ENCODE peak calls at places on chromosomes 4 and X, in nine cellular contexts. One of them, this sample, is unnamed.

GRCh38 chrX:15471016-15471415 is 22.1 kb downstream of the PIR start:
- DNase-seq in skeletal muscle cell: no peak
- DNase-seq in activated T-cell treated with anti-CD3 and anti-CD28 coated beads for 4 hours: peak; percentile 34
- DNase-seq in posterior vena cava: no peak
- DNase-seq in NCI-H460: peak; percentile 60
- DNase-seq in kidney glomerular epithelial cell: peak; percentile 14
- DNase-seq in posterior cingulate gyrus: peak; percentile 69
- DNase-seq in SK-MEL-5: peak; percentile 84
- DNase-seq in 8988T: no peak
- DNase-seq in this sample: peak; percentile 36

GRCh38 chrX:106894978-106895452 is 8.1 kb downstream of the RIPPLY1 start:
- DNase-seq in skeletal muscle cell: no peak
- DNase-seq in activated T-cell treated with anti-CD3 and anti-CD28 coated beads for 4 hours: no peak
- DNase-seq in posterior vena cava: no peak
- DNase-seq in NCI-H460: peak; percentile 48
- DNase-seq in kidney glomerular epithelial cell: peak; percentile 39
- DNase-seq in posterior cingulate gyrus: no peak
- DNase-seq in SK-MEL-5: no peak
- DNase-seq in 8988T: no peak
- DNase-seq in this sample: peak; percentile 39

GRCh38 chr4:143559757-143560147 is 46.2 kb downstream of the SMARCA5 start:
- DNase-seq in skeletal muscle cell: no peak
- DNase-seq in activated T-cell treated with anti-CD3 and anti-CD28 coated beads for 4 hours: peak; percentile 43
- DNase-seq in posterior vena cava: no peak
- DNase-seq in NCI-H460: no peak
- DNase-seq in kidney glomerular epithelial cell: no peak
- DNase-seq in posterior cingulate gyrus: no peak
- DNase-seq in SK-MEL-5: no peak
- DNase-seq in 8988T: no peak
- DNase-seq in this sample: no peak

GRCh38 chr4:93771640-93772411 is 56.7 kb upstream of the ATOH1 start:
- DNase-seq in skeletal muscle cell: no peak
- DNase-seq in activated T-cell treated with anti-CD3 and anti-CD28 coated beads for 4 hours: no peak
- DNase-seq in posterior vena cava: no peak
- DNase-seq in NCI-H460: no peak
- DNase-seq in kidney glomerular epithelial cell: no peak
- DNase-seq in posterior cingulate gyrus: no peak
- DNase-seq in SK-MEL-5: no peak
- DNase-seq in 8988T: no peak
- DNase-seq in this sample: no peak

GRCh38 chr4:182144621-182145359 is 98.4 kb upstream of the TENM3 start:
- DNase-seq in skeletal muscle cell: no peak
- DNase-seq in activated T-cell treated with anti-CD3 and anti-CD28 coated beads for 4 hours: no peak
- DNase-seq in posterior vena cava: no peak
- DNase-seq in NCI-H460: no peak
- DNase-seq in kidney glomerular epithelial cell: no peak
- DNase-seq in posterior cingulate gyrus: no peak
- DNase-seq in SK-MEL-5: peak; percentile 9
- DNase-seq in 8988T: no peak
- DNase-seq in this sample: no peak

GRCh38 chr4:41120297-41121217 is 93.8 kb downstream of the APBB2 start:
- DNase-seq in skeletal muscle cell: peak; percentile 72
- DNase-seq in activated T-cell treated with anti-CD3 and anti-CD28 coated beads for 4 hours: no peak
- DNase-seq in posterior vena cava: no peak
- DNase-seq in NCI-H460: no peak
- DNase-seq in kidney glomerular epithelial cell: no peak
- DNase-seq in posterior cingulate gyrus: no peak
- DNase-seq in SK-MEL-5: peak; percentile 78
- DNase-seq in 8988T: no peak
- DNase-seq in this sample: peak; percentile 62

GRCh38 chr4:116357758-116358157 is 727.6 kb downstream of the TRAM1L1 start:
- DNase-seq in skeletal muscle cell: no peak
- DNase-seq in activated T-cell treated with anti-CD3 and anti-CD28 coated beads for 4 hours: no peak
- DNase-seq in posterior vena cava: no peak
- DNase-seq in NCI-H460: no peak
- DNase-seq in kidney glomerular epithelial cell: no peak
- DNase-seq in posterior cingulate gyrus: no peak
- DNase-seq in SK-MEL-5: no peak
- DNase-seq in 8988T: no peak
- DNase-seq in this sample: no peak

GRCh38 chrX:41922125-41922521 is 1.2 kb downstream of the CASK start:
- DNase-seq in skeletal muscle cell: no peak
- DNase-seq in activated T-cell treated with anti-CD3 and anti-CD28 coated beads for 4 hours: no peak
- DNase-seq in posterior vena cava: no peak
- DNase-seq in NCI-H460: peak; percentile 9
- DNase-seq in kidney glomerular epithelial cell: no peak
- DNase-seq in posterior cingulate gyrus: no peak
- DNase-seq in SK-MEL-5: peak; percentile 3
- DNase-seq in 8988T: no peak
- DNase-seq in this sample: no peak

GRCh38 chr4:6876440-6876839 is 33.2 kb upstream of the TBC1D14 start:
- DNase-seq in skeletal muscle cell: no peak
- DNase-seq in activated T-cell treated with anti-CD3 and anti-CD28 coated beads for 4 hours: no peak
- DNase-seq in posterior vena cava: no peak
- DNase-seq in NCI-H460: no peak
- DNase-seq in kidney glomerular epithelial cell: no peak
- DNase-seq in posterior cingulate gyrus: no peak
- DNase-seq in SK-MEL-5: no peak
- DNase-seq in 8988T: no peak
- DNase-seq in this sample: no peak

GRCh38 chr4:112448211-112448745 is 67.7 kb downstream of the NEUROG2 start:
- DNase-seq in skeletal muscle cell: no peak
- DNase-seq in activated T-cell treated with anti-CD3 and anti-CD28 coated beads for 4 hours: no peak
- DNase-seq in posterior vena cava: no peak
- DNase-seq in NCI-H460: no peak
- DNase-seq in kidney glomerular epithelial cell: no peak
- DNase-seq in posterior cingulate gyrus: no peak
- DNase-seq in SK-MEL-5: peak; percentile 43
- DNase-seq in 8988T: no peak
- DNase-seq in this sample: no peak

GRCh38 chr4:52661966-52662705 is 3.0 kb upstream of the USP46 start:
- DNase-seq in skeletal muscle cell: no peak
- DNase-seq in activated T-cell treated with anti-CD3 and anti-CD28 coated beads for 4 hours: no peak
- DNase-seq in posterior vena cava: no peak
- DNase-seq in NCI-H460: no peak
- DNase-seq in kidney glomerular epithelial cell: no peak
- DNase-seq in posterior cingulate gyrus: no peak
- DNase-seq in SK-MEL-5: no peak
- DNase-seq in 8988T: no peak
- DNase-seq in this sample: no peak

This sample was measured in astrocyte of the cerebellum.